ENCODE peak calls at places on chromosome 14, in seven cellular contexts. One of them, this sample, is unnamed.
A peak's percentile ranks its signal among the peaks of the same experiment; 100 is the strongest.

GRCh38 chr14:30656190-30656632 is 34.1 kb downstream of the SCFD1 start:
- DNase-seq in HL-60: peak; percentile 17
- DNase-seq in BJ: no peak
- DNase-seq in foreskin keratinocyte: peak; percentile 5
- DNase-seq in MM.1S: peak; percentile 10
- DNase-seq in psoas muscle: no peak
- DNase-seq in brain microvascular endothelial cell: peak; percentile 27
- DNase-seq in this sample: no peak

GRCh38 chr14:21626491-21627230 is 8.1 kb downstream of the OR10G2 start:
- DNase-seq in BJ: no peak
- DNase-seq in foreskin keratinocyte: no peak
- DNase-seq in psoas muscle: no peak
- DNase-seq in MM.1S: no peak
- DNase-seq in HL-60: no peak
- DNase-seq in brain microvascular endothelial cell: peak; percentile 33
- DNase-seq in this sample: no peak

GRCh38 chr14:21097616-21098133 is 780 bp downstream of the ZNF219 start:
- DNase-seq in HL-60: peak; percentile 30
- DNase-seq in brain microvascular endothelial cell: no peak
- DNase-seq in BJ: no peak
- DNase-seq in MM.1S: no peak
- DNase-seq in psoas muscle: peak; percentile 34
- DNase-seq in foreskin keratinocyte: no peak
- DNase-seq in this sample: no peak

GRCh38 chr14:92121207-92121669 is 268 bp downstream of the NDUFB1 start:
- DNase-seq in brain microvascular endothelial cell: peak; percentile 22
- DNase-seq in psoas muscle: peak; percentile 44
- DNase-seq in MM.1S: peak; percentile 28
- DNase-seq in foreskin keratinocyte: peak; percentile 18
- DNase-seq in BJ: no peak
- DNase-seq in HL-60: peak; percentile 15
- DNase-seq in this sample: no peak

GRCh38 chr14:24369907-24370687 is 2.1 kb downstream of the NFATC4 start:
- DNase-seq in psoas muscle: no peak
- DNase-seq in HL-60: no peak
- DNase-seq in brain microvascular endothelial cell: no peak
- DNase-seq in BJ: no peak
- DNase-seq in foreskin keratinocyte: no peak
- DNase-seq in MM.1S: no peak
- DNase-seq in this sample: no peak

GRCh38 chr14:52860910-52861309 is 69.5 kb upstream of the GNPNAT1 start:
- DNase-seq in MM.1S: no peak
- DNase-seq in BJ: no peak
- DNase-seq in foreskin keratinocyte: no peak
- DNase-seq in HL-60: no peak
- DNase-seq in psoas muscle: no peak
- DNase-seq in brain microvascular endothelial cell: no peak
- DNase-seq in this sample: no peak

GRCh38 chr14:100893760-100894159 is 9.8 kb downstream of the RTL1 start:
- DNase-seq in foreskin keratinocyte: no peak
- DNase-seq in psoas muscle: no peak
- DNase-seq in brain microvascular endothelial cell: no peak
- DNase-seq in BJ: no peak
- DNase-seq in MM.1S: no peak
- DNase-seq in HL-60: no peak
- DNase-seq in this sample: no peak

GRCh38 chr14:54590481-54590880 is 23.6 kb downstream of the SAMD4A start:
- DNase-seq in HL-60: no peak
- DNase-seq in brain microvascular endothelial cell: no peak
- DNase-seq in psoas muscle: no peak
- DNase-seq in BJ: no peak
- DNase-seq in MM.1S: no peak
- DNase-seq in foreskin keratinocyte: no peak
- DNase-seq in this sample: no peak

GRCh38 chr14:104820669-104821228 is 19.8 kb downstream of the ZBTB42 start:
- DNase-seq in psoas muscle: no peak
- DNase-seq in brain microvascular endothelial cell: peak; percentile 62
- DNase-seq in HL-60: no peak
- DNase-seq in MM.1S: no peak
- DNase-seq in BJ: no peak
- DNase-seq in foreskin keratinocyte: no peak
- DNase-seq in this sample: no peak

GRCh38 chr14:104817930-104818713 is 17.2 kb downstream of the ZBTB42 start:
- DNase-seq in foreskin keratinocyte: no peak
- DNase-seq in HL-60: no peak
- DNase-seq in MM.1S: no peak
- DNase-seq in BJ: no peak
- DNase-seq in brain microvascular endothelial cell: no peak
- DNase-seq in psoas muscle: no peak
- DNase-seq in this sample: no peak

GRCh38 chr14:104821229-104821945 is 20.5 kb downstream of the ZBTB42 start:
- DNase-seq in brain microvascular endothelial cell: no peak
- DNase-seq in foreskin keratinocyte: no peak
- DNase-seq in MM.1S: no peak
- DNase-seq in psoas muscle: no peak
- DNase-seq in BJ: no peak
- DNase-seq in HL-60: no peak
- DNase-seq in this sample: no peak

GRCh38 chr14:104818714-104819161 is 17.8 kb downstream of the ZBTB42 start:
- DNase-seq in MM.1S: no peak
- DNase-seq in HL-60: no peak
- DNase-seq in psoas muscle: no peak
- DNase-seq in foreskin keratinocyte: no peak
- DNase-seq in brain microvascular endothelial cell: no peak
- DNase-seq in BJ: no peak
- DNase-seq in this sample: no peak

DNA sequence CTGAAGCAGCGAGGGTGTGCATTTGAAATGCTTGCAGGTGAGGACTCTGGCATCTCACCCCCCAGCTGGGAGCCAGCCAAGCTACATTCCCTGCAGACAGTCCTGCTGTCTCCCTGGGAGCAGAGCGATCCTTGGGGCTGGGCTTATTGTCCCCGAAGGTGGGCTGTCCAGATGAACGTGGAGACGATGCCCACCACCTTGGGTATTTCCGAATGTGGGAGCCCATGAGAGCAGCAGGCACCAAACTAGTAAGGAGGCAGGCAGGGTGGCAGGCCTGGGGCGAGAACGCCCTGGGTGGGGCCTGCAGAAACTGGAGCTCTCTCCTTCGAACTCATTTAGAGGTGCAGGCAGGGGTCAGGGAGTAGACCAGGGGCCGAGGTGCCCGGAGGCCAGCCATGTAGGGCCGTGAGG is 18.5 kb downstream of the ZBTB42 start:
- DNase-seq in BJ: no peak
- DNase-seq in foreskin keratinocyte: no peak
- DNase-seq in brain microvascular endothelial cell: no peak
- DNase-seq in MM.1S: no peak
- DNase-seq in psoas muscle: no peak
- DNase-seq in HL-60: no peak
- DNase-seq in this sample: no peak
- TF ChIP-seq CTCF in BJ: no peak
- TF ChIP-seq CTCF in foreskin keratinocyte: no peak
- TF ChIP-seq CTCF in brain microvascular endothelial cell: no peak
- TF ChIP-seq CTCF in MM.1S: no peak
- TF ChIP-seq CTCF in psoas muscle: no peak
- TF ChIP-seq CTCF in HL-60: no peak
- TF ChIP-seq CTCF in this sample: no peak

GRCh38 chr14:74801396-74801795 is 38.3 kb downstream of the YLPM1 start:
- DNase-seq in foreskin keratinocyte: no peak
- DNase-seq in HL-60: no peak
- DNase-seq in MM.1S: no peak
- DNase-seq in BJ: no peak
- DNase-seq in brain microvascular endothelial cell: no peak
- DNase-seq in psoas muscle: no peak
- DNase-seq in this sample: no peak

GRCh38 chr14:74800780-74801179 is 37.7 kb downstream of the YLPM1 start:
- DNase-seq in foreskin keratinocyte: no peak
- DNase-seq in MM.1S: no peak
- DNase-seq in HL-60: no peak
- DNase-seq in psoas muscle: no peak
- DNase-seq in BJ: no peak
- DNase-seq in brain microvascular endothelial cell: no peak
- DNase-seq in this sample: no peak

GRCh38 chr14:74799765-74800164 is 36.6 kb downstream of the YLPM1 start:
- DNase-seq in MM.1S: no peak
- DNase-seq in BJ: no peak
- DNase-seq in HL-60: no peak
- DNase-seq in psoas muscle: no peak
- DNase-seq in brain microvascular endothelial cell: no peak
- DNase-seq in foreskin keratinocyte: no peak
- DNase-seq in this sample: no peak

GRCh38 chr14:74804219-74804825 is 41.2 kb downstream of the YLPM1 start:
- DNase-seq in BJ: peak; percentile 13
- DNase-seq in foreskin keratinocyte: no peak
- DNase-seq in psoas muscle: no peak
- DNase-seq in brain microvascular endothelial cell: peak; percentile 40
- DNase-seq in MM.1S: peak; percentile 6
- DNase-seq in HL-60: peak; percentile 13
- DNase-seq in this sample: peak; percentile 34
- TF ChIP-seq CTCF in BJ: peak; percentile 76
- TF ChIP-seq CTCF in foreskin keratinocyte: peak; percentile 61
- TF ChIP-seq CTCF in psoas muscle: peak; percentile 59
- TF ChIP-seq CTCF in brain microvascular endothelial cell: peak; percentile 81
- TF ChIP-seq CTCF in MM.1S: peak; percentile 28
- TF ChIP-seq CTCF in HL-60: no peak
- TF ChIP-seq CTCF in this sample: peak; percentile 77

GRCh38 chr14:51616724-51617409 is 34.8 kb upstream of the FRMD6 start:
- DNase-seq in BJ: peak; percentile 72
- DNase-seq in psoas muscle: no peak
- DNase-seq in MM.1S: no peak
- DNase-seq in HL-60: no peak
- DNase-seq in foreskin keratinocyte: peak; percentile 54
- DNase-seq in brain microvascular endothelial cell: peak; percentile 94
- DNase-seq in this sample: peak; percentile 71

GRCh38 chr14:51620036-51620435 is 31.7 kb upstream of the FRMD6 start:
- DNase-seq in HL-60: no peak
- DNase-seq in psoas muscle: no peak
- DNase-seq in BJ: no peak
- DNase-seq in brain microvascular endothelial cell: no peak
- DNase-seq in foreskin keratinocyte: no peak
- DNase-seq in MM.1S: no peak
- DNase-seq in this sample: no peak

GRCh38 chr14:51622376-51622775 is 29.3 kb upstream of the FRMD6 start:
- DNase-seq in MM.1S: no peak
- DNase-seq in BJ: no peak
- DNase-seq in HL-60: no peak
- DNase-seq in brain microvascular endothelial cell: no peak
- DNase-seq in foreskin keratinocyte: no peak
- DNase-seq in psoas muscle: no peak
- DNase-seq in this sample: no peak

GRCh38 chr14:51621654-51622053 is 30.1 kb upstream of the FRMD6 start:
- DNase-seq in BJ: no peak
- DNase-seq in psoas muscle: no peak
- DNase-seq in MM.1S: peak; percentile 52
- DNase-seq in brain microvascular endothelial cell: no peak
- DNase-seq in foreskin keratinocyte: no peak
- DNase-seq in HL-60: no peak
- DNase-seq in this sample: no peak

DNA sequence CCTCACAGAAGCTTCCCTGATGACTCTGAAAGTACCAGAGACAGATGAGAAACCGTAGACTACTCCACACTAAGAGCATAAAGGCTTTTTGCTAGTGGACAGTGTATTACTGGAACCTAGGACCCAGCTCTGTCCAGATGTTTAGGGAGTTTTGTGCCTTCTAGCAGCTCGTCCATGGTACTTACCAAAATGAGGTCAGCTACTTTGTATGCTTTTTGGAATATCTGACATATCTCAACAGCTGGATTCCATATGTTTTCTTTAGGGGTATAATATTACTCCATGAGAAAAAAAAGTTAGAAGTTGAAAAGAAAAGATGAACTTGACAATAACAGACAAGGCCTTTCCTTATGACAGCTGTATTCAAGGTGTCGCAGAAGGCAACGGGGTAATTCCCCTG is 32.2 kb upstream of the FRMD6 start:
- DNase-seq in psoas muscle: no peak
- DNase-seq in HL-60: no peak
- DNase-seq in BJ: no peak
- DNase-seq in brain microvascular endothelial cell: no peak
- DNase-seq in MM.1S: no peak
- DNase-seq in foreskin keratinocyte: no peak
- DNase-seq in this sample: no peak
- TF ChIP-seq CTCF in psoas muscle: no peak
- TF ChIP-seq CTCF in HL-60: no peak
- TF ChIP-seq CTCF in BJ: no peak
- TF ChIP-seq CTCF in brain microvascular endothelial cell: no peak
- TF ChIP-seq CTCF in MM.1S: no peak
- TF ChIP-seq CTCF in foreskin keratinocyte: no peak
- TF ChIP-seq CTCF in this sample: no peak

GRCh38 chr14:71304588-71305133 is 397.4 kb downstream of the PCNX1 start:
- DNase-seq in HL-60: no peak
- DNase-seq in psoas muscle: no peak
- DNase-seq in BJ: no peak
- DNase-seq in brain microvascular endothelial cell: no peak
- DNase-seq in foreskin keratinocyte: no peak
- DNase-seq in MM.1S: no peak
- DNase-seq in this sample: no peak

GRCh38 chr14:71308671-71309070 is 401.4 kb downstream of the PCNX1 start:
- DNase-seq in brain microvascular endothelial cell: no peak
- DNase-seq in BJ: no peak
- DNase-seq in psoas muscle: no peak
- DNase-seq in HL-60: no peak
- DNase-seq in MM.1S: no peak
- DNase-seq in foreskin keratinocyte: no peak
- DNase-seq in this sample: no peak

GRCh38 chr14:71314717-71315116 is 407.5 kb downstream of the PCNX1 start:
- DNase-seq in BJ: no peak
- DNase-seq in psoas muscle: no peak
- DNase-seq in brain microvascular endothelial cell: no peak
- DNase-seq in MM.1S: no peak
- DNase-seq in HL-60: no peak
- DNase-seq in foreskin keratinocyte: no peak
- DNase-seq in this sample: no peak

GRCh38 chr14:71311061-71311460 is 403.8 kb downstream of the PCNX1 start:
- DNase-seq in HL-60: no peak
- DNase-seq in foreskin keratinocyte: no peak
- DNase-seq in psoas muscle: no peak
- DNase-seq in BJ: no peak
- DNase-seq in MM.1S: no peak
- DNase-seq in brain microvascular endothelial cell: no peak
- DNase-seq in this sample: no peak

DNA sequence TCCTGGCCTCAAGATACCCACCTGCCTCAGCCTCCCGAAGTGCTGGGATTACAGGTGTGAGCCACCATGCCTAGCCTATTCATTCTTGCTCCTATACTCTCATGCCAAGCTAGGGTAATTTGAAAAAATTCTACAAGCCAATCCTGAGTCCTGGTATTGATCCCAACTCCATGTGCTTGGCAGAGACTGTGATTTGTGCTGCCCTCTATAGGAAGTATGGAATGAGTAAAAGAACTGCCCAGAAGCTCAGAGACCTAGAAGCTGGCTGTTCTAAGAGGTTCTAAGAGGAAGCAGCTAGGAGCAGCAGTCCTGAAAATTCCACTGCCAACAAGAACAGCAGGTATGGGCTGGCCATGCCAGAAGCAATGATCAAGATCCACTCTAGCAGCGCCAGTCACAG is 402.5 kb downstream of the PCNX1 start:
- DNase-seq in HL-60: no peak
- DNase-seq in foreskin keratinocyte: no peak
- DNase-seq in BJ: no peak
- DNase-seq in MM.1S: no peak
- DNase-seq in brain microvascular endothelial cell: no peak
- DNase-seq in psoas muscle: no peak
- DNase-seq in this sample: no peak
- TF ChIP-seq CTCF in HL-60: no peak
- TF ChIP-seq CTCF in foreskin keratinocyte: peak; percentile 43
- TF ChIP-seq CTCF in BJ: no peak
- TF ChIP-seq CTCF in MM.1S: no peak
- TF ChIP-seq CTCF in brain microvascular endothelial cell: peak; percentile 29
- TF ChIP-seq CTCF in psoas muscle: no peak
- TF ChIP-seq CTCF in this sample: no peak

GRCh38 chr14:90383126-90383730 is 13.6 kb upstream of the CALM1 start:
- DNase-seq in BJ: peak; percentile 96
- DNase-seq in HL-60: peak; percentile 99
- DNase-seq in psoas muscle: peak; percentile 100
- DNase-seq in MM.1S: peak; percentile 96
- DNase-seq in brain microvascular endothelial cell: peak; percentile 99
- DNase-seq in foreskin keratinocyte: peak; percentile 98
- DNase-seq in this sample: peak; percentile 100
- TF ChIP-seq CTCF in BJ: peak; percentile 28
- TF ChIP-seq CTCF in HL-60: no peak
- TF ChIP-seq CTCF in psoas muscle: no peak
- TF ChIP-seq CTCF in MM.1S: no peak
- TF ChIP-seq CTCF in brain microvascular endothelial cell: no peak
- TF ChIP-seq CTCF in foreskin keratinocyte: peak; percentile 34
- TF ChIP-seq CTCF in this sample: no peak